ENCODE peak calls at places on chromosomes 3 and 15, in ten cellular contexts. A is HuH-7; C is transverse colon; J is cerebellum; R is stimulated activated CD4-positive, alpha-beta T cell treated with anti-CD3 and anti-CD28 coated beads, Interleukin-4, amount 100 ng/mL, for 48 hours; K is esophagus squamous epithelium; X is skeletal muscle cell; B is AG04449; H is WTC11; T is SK-N-DZ. E is an unnamed sample.

GRCh38 chr3:72719137-72719536 is 129.1 kb downstream of the SHQ1 start:
- DNase-seq in X (no peak), B (no peak), J (no peak), K (no peak), R (no peak), H (no peak), T (no peak), C (no peak), A (no peak), E (no peak)

GRCh38 chr15:88535100-88535499 is 11.4 kb downstream of the DET1 start:
- DNase-seq in J (no peak), H (no peak), B (no peak), X (no peak), C (no peak), K (no peak), T (no peak), A (no peak), R (no peak), E (no peak)

GRCh38 chr3:195895078-195895899 is 13.1 kb downstream of the TNK2 start:
- DNase-seq in J (no peak), H (no peak), R (peak), B (no peak), X (no peak), A (peak), K (no peak), T (peak), C (peak), E (no peak)

GRCh38 chr15:81744364-81744763 is 301.5 kb downstream of the MEX3B start:
- DNase-seq in R (no peak), T (no peak), C (no peak), A (no peak), X (no peak), J (no peak), B (no peak), K (no peak), H (no peak), E (no peak)

GRCh38 chr3:124787490-124788195 is 57.4 kb downstream of the UMPS start:
- DNase-seq in R (no peak), K (no peak), X (no peak), T (no peak), B (no peak), H (no peak), J (no peak), C (no peak), A (no peak), E (no peak)

GRCh38 chr3:111803123-111803593 is 55.9 kb upstream of the PHLDB2 start:
- DNase-seq in R (no peak), X (peak), C (peak), J (no peak), H (no peak), K (no peak), T (no peak), B (peak), A (no peak), E (no peak)

GRCh38 chr3:109806929-109807328 is 469.6 kb upstream of the DPPA4 start:
- DNase-seq in C (no peak), T (no peak), K (no peak), J (no peak), H (no peak), X (peak), B (no peak), R (peak), A (no peak), E (no peak)

GRCh38 chr3:114929971-114930732 is 216.9 kb downstream of the ZBTB20 start:
- DNase-seq in B (no peak), J (no peak), C (no peak), X (no peak), K (no peak), R (no peak), H (no peak), T (no peak), A (no peak), E (no peak)

GRCh38 chr3:134463676-134464611 is 21.8 kb downstream of the ANAPC13 start:
- DNase-seq in C (peak), R (no peak), A (no peak), J (peak), H (peak), K (no peak), X (peak), T (no peak), B (peak), E (no peak)

GRCh38 chr15:76993114-76993715 is 1.7 kb upstream of the PSTPIP1 start:
- DNase-seq in H (peak), C (peak), T (no peak), R (no peak), X (no peak), K (no peak), B (no peak), J (no peak), A (no peak), E (no peak)

GRCh38 chr3:46966811-46967210 is 9.7 kb downstream of the CCDC12 start:
- DNase-seq in J (no peak), C (no peak), H (no peak), K (no peak), T (no peak), X (no peak), B (no peak), A (no peak), R (no peak), E (no peak)

GRCh38 chr15:60993008-60993407 is 236.1 kb downstream of the RORA start:
- DNase-seq in J (no peak), A (no peak), C (no peak), K (no peak), X (no peak), B (peak), H (no peak), R (no peak), T (no peak), E (no peak)

GRCh38 chr15:41984622-41985021 is 12.3 kb upstream of the EHD4 start:
- DNase-seq in A (no peak), H (no peak), R (no peak), X (no peak), J (no peak), C (peak), K (no peak), T (no peak), B (no peak), E (no peak)

GRCh38 chr15:70212288-70212962 is 114.7 kb upstream of the TLE3 start:
- DNase-seq in C (no peak), X (no peak), B (no peak), K (no peak), R (no peak), A (no peak), H (no peak), T (no peak), J (no peak), E (no peak)

GRCh38 chr3:16378920-16379319 is 113.9 kb downstream of the OXNAD1 start:
- DNase-seq in K (no peak), H (no peak), C (no peak), B (no peak), R (no peak), A (no peak), J (no peak), X (no peak), T (no peak), E (no peak)

GRCh38 chr15:41987925-41988275 is 15.5 kb upstream of the EHD4 start:
- DNase-seq in R (no peak), T (no peak), J (no peak), X (no peak), C (no peak), B (no peak), A (no peak), K (no peak), H (no peak), E (no peak)

GRCh38 chr15:27796405-27797085 is 302.6 kb downstream of the OCA2 start:
- DNase-seq in A (no peak), B (no peak), X (no peak), R (no peak), K (no peak), C (no peak), J (no peak), T (no peak), H (no peak), E (no peak)

GRCh38 chr15:45179221-45179985 is 8.4 kb downstream of the SHF start:
- DNase-seq in X (no peak), C (peak), H (peak), J (no peak), A (peak), T (no peak), R (peak), K (no peak), B (no peak), E (no peak)

GRCh38 chr3:35487396-35487795 is 151.9 kb upstream of the ARPP21 start:
- DNase-seq in R (no peak), J (no peak), T (peak), H (no peak), K (no peak), B (no peak), X (no peak), C (no peak), A (no peak), E (no peak)

E was measured in NCI-H2081 treated with DMSO at 0.1 percent for 48 hours.